ENCODE peak calls at places on chromosomes 1 and 21, in seven cellular contexts. V is astrocyte, A is pancreas, F is RWPE1, H is left ventricle myocardium inferior, K is left lung, J is psoas muscle. E is an unnamed sample.

GRCh38 chr1:33098371-33098770 is 17.4 kb downstream of the AZIN2 start:
- DNase-seq in J (no peak), K (no peak), H (no peak), V (peak; percentile 66), A (no peak), F (no peak), E (no peak)

GRCh38 chr21:44324854-44325107 is 14.4 kb downstream of the CFAP410 start:
- DNase-seq in H (no peak), V (no peak), F (no peak), K (no peak), J (no peak), A (no peak), E (no peak)

GRCh38 chr1:18191037-18191867 is 83.7 kb downstream of the IGSF21 start:
- DNase-seq in K (no peak), V (no peak), H (no peak), J (no peak), A (no peak), F (no peak), E (no peak)

GRCh38 chr1:36523230-36523495 is 40.5 kb upstream of the CSF3R start:
- DNase-seq in K (no peak), A (no peak), F (no peak), V (no peak), H (no peak), J (no peak), E (no peak)

GRCh38 chr1:207962716-207963428 is 51.9 kb upstream of the CD34 start:
- DNase-seq in J (peak; percentile 45), A (peak; percentile 54), F (no peak), K (peak; percentile 39), V (no peak), H (peak; percentile 59), E (no peak)

GRCh38 chr1:231611851-231612250 is 14.7 kb upstream of the DISC1 start:
- DNase-seq in A (no peak), J (no peak), V (no peak), K (no peak), H (no peak), F (no peak), E (no peak)

GRCh38 chr1:220818421-220819173 is 31.9 kb downstream of the MTARC1 start:
- DNase-seq in F (no peak), A (no peak), K (peak; percentile 40), H (no peak), J (peak; percentile 40), V (peak; percentile 92), E (no peak)

GRCh38 chr21:25421327-25422028 is 185.8 kb downstream of the MRPL39 start:
- DNase-seq in K (no peak), J (no peak), A (no peak), V (peak; percentile 20), H (no peak), F (no peak), E (no peak)

GRCh38 chr1:185375583-185375982 is 58.5 kb upstream of the IVNS1ABP start:
- DNase-seq in F (no peak), K (peak; percentile 61), A (no peak), J (peak; percentile 20), H (no peak), V (no peak), E (no peak)

GRCh38 chr21:31293986-31294385 is 50.1 kb downstream of the TIAM1 start:
- DNase-seq in J (no peak), V (peak; percentile 96), F (peak; percentile 89), H (no peak), A (no peak), K (no peak), E (no peak)

GRCh38 chr1:111818081-111818480 is 62.4 kb downstream of the DDX20 start:
- DNase-seq in K (no peak), J (no peak), V (no peak), F (no peak), A (no peak), H (no peak), E (no peak)

GRCh38 chr1:31730336-31731048 is 26.7 kb upstream of the COL16A1 start:
- DNase-seq in F (no peak), K (no peak), A (no peak), V (no peak), H (no peak), J (no peak), E (no peak)

GRCh38 chr1:234962340-234962989 is 166.2 kb downstream of the TOMM20 start:
- DNase-seq in H (no peak), J (peak; percentile 55), V (peak; percentile 100), A (no peak), K (peak; percentile 61), F (no peak), E (no peak)

GRCh38 chr1:52057245-52057644 is 1.1 kb downstream of the BTF3L4 start:
- DNase-seq in J (no peak), A (no peak), H (no peak), K (no peak), F (no peak), V (no peak), E (no peak)
- H3K27ac ChIP-seq in J (peak overlapping the region; percentile 93), A (peak overlapping the region; percentile 94), H (peak overlapping the region; percentile 89), K (peak overlapping the region; percentile 90), F (no peak overlapping the region), V (peak overlapping the region; percentile 78), E (peak overlapping the region; percentile 89)

GRCh38 chr1:181062800-181063428 is 25.6 kb upstream of the IER5 start:
- DNase-seq in A (no peak), V (no peak), K (no peak), F (no peak), J (peak; percentile 39), H (no peak), E (no peak)
- H3K27ac ChIP-seq in A (no peak overlapping the region), V (no peak overlapping the region), K (peak overlapping the region; percentile 15), F (no peak overlapping the region), J (peak overlapping the region; percentile 94), H (peak overlapping the region; percentile 48), E (no peak overlapping the region)

DNA sequence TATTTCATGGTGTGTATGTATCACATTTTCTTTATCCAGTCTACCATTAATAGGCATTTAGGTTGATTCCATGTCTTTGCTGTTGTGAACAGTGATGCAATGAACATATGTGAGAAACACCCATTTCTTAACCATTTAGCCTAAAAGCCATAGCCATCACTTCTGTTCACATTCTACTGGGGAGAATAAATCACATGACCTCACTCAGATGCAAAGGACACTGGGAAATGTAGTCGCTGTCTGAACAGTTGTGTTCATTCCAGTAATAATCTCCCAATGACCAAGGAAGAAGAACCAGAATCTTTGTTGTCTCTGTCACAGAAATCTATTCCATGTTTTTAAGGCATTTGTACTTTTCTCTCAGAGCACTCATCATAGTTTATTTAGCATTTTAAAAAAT is 15.1 kb upstream of the PLA2G2E start:
- DNase-seq in A (no peak), K (no peak), J (no peak), F (no peak), H (no peak), V (no peak), E (no peak)
- H3K27ac ChIP-seq in A (no peak overlapping the region), K (no peak overlapping the region), J (no peak overlapping the region), F (no peak overlapping the region), H (no peak overlapping the region), V (no peak overlapping the region), E (no peak overlapping the region)

GRCh38 chr1:227726924-227727599 is 8.0 kb downstream of the JMJD4 start:
- DNase-seq in V (no peak), A (no peak), H (no peak), K (no peak), F (no peak), J (no peak), E (no peak)

GRCh38 chr1:227729881-227730629 is 5.0 kb downstream of the JMJD4 start:
- DNase-seq in J (no peak), V (peak; percentile 31), K (no peak), F (peak; percentile 75), A (peak; percentile 52), H (no peak), E (no peak)

GRCh38 chr1:227729144-227729880 is 5.8 kb downstream of the JMJD4 start:
- DNase-seq in A (no peak), J (no peak), H (no peak), K (no peak), V (no peak), F (no peak), E (no peak)

GRCh38 chr1:227728059-227728891 is 6.8 kb downstream of the JMJD4 start:
- DNase-seq in A (peak; percentile 94), V (peak; percentile 44), J (peak; percentile 79), K (peak; percentile 85), H (peak; percentile 83), F (peak; percentile 95), E (peak; percentile 18)

GRCh38 chr1:227728892-227729143 is 6.3 kb downstream of the JMJD4 start:
- DNase-seq in J (no peak), F (no peak), H (no peak), K (no peak), A (no peak), V (no peak), E (no peak)
- H3K27ac ChIP-seq in J (peak overlapping the region; percentile 67), F (peak overlapping the region; percentile 82), H (peak overlapping the region; percentile 85), K (no peak overlapping the region), A (peak overlapping the region; percentile 63), V (no peak overlapping the region), E (peak overlapping the region; percentile 38)